ENCODE peak calls at places on chromosome 5, in seven cellular contexts. Z, H, D, J, K, O and N are unnamed samples.

GRCh38 chr5:130017173-130017572 is 112.9 kb downstream of the CHSY3 start:
- DNase-seq in D (no peak), K (no peak), J (no peak), Z (no peak), O (no peak), H (no peak), N (no peak)

GRCh38 chr5:92518318-92518913 is 1062.6 kb downstream of the NR2F1-AS1 start:
- DNase-seq in J (no peak), H (peak; percentile 66), K (peak; percentile 62), D (no peak), Z (peak; percentile 60), O (no peak), N (peak; percentile 43)

GRCh38 chr5:43839218-43839617 is 236.2 kb downstream of the NNT start:
- DNase-seq in O (peak; percentile 60), Z (peak; percentile 27), H (peak; percentile 60), K (peak; percentile 40), D (no peak), J (no peak), N (no peak)

GRCh38 chr5:149355688-149356087 is 2.2 kb upstream of the PCYOX1L start:
- DNase-seq in H (no peak), J (no peak), D (no peak), K (peak; percentile 52), Z (no peak), O (no peak), N (no peak)

GRCh38 chr5:77645158-77645994 is 6.9 kb upstream of the OTP start:
- DNase-seq in J (peak; percentile 50), D (peak; percentile 47), H (no peak), Z (no peak), K (no peak), O (no peak), N (no peak)

GRCh38 chr5:149785341-149785740 is 55.2 kb downstream of the PPARGC1B start:
- DNase-seq in O (no peak), H (no peak), J (no peak), K (no peak), D (no peak), Z (no peak), N (no peak)

GRCh38 chr5:76106149-76106548 is 23.0 kb downstream of the SV2C start:
- DNase-seq in H (no peak), J (no peak), O (no peak), K (no peak), D (no peak), Z (no peak), N (no peak)

GRCh38 chr5:18090177-18090576 is 455.9 kb downstream of the TAF11L14 start:
- DNase-seq in D (no peak), K (no peak), H (no peak), O (no peak), J (no peak), Z (no peak), N (no peak)

GRCh38 chr5:132496631-132497487 is 6.3 kb upstream of the IRF1 start:
- DNase-seq in K (peak; percentile 74), O (no peak), D (peak; percentile 92), H (peak; percentile 94), Z (peak; percentile 93), J (peak; percentile 91), N (no peak)

GRCh38 chr5:157592594-157592993 is 17.0 kb upstream of the ADAM19 start:
- DNase-seq in D (no peak), O (no peak), Z (no peak), K (no peak), J (no peak), H (no peak), N (no peak)

GRCh38 chr5:36090033-36090432 is 23.4 kb upstream of the UGT3A2 start:
- DNase-seq in K (peak; percentile 21), D (no peak), O (no peak), H (peak; percentile 21), J (peak; percentile 16), Z (peak; percentile 31), N (no peak)
- TF ChIP-seq CTCF in K (peak; percentile 21), D (no peak), O (peak; percentile 49), H (peak; percentile 54), J (peak; percentile 40), Z (peak; percentile 49), N (peak; percentile 59)

GRCh38 chr5:107705390-107706014 is 34.8 kb upstream of the EFNA5 start:
- DNase-seq in J (no peak), H (no peak), K (peak; percentile 69), Z (no peak), O (peak; percentile 12), D (no peak), N (peak; percentile 3)
- H3K4me3 ChIP-seq in J (no peak overlapping the region), H (no peak overlapping the region), K (no peak overlapping the region), Z (no peak overlapping the region), O (no peak overlapping the region), D (no peak overlapping the region), N (no peak overlapping the region)

DNA sequence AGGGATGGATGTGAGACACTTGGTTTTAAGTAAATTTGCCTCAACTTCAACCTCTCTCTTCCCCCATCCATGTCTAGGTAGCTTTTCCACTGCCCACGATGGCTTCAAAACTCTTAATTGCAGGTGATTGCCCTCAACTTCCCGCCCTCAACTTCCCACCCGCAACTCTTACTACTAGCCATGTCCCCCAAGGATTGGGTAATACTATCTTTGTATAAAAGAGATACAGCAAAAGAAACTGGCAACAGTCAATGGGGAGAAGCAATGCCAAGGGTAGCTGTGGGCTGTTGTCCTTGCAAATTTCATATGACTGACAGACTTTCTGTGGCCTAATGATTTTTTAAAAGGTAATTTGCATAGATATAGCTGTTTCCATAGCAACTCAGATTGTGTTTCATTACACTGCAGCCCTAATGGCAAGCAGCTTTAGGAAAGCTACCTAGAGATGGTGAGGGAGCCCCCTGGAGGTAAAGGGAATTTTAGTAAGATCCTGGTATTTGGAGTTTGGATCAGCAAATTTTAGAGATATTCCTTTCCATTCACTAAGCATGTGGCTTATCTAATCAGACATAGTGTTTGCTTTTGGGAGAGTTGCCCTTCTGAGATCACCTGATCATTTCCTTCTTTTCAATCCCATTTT is 421.5 kb upstream of the DAP start:
- DNase-seq in Z (peak; percentile 52), J (peak; percentile 19), O (peak; percentile 2), D (no peak), H (peak; percentile 26), K (no peak), N (no peak)
- TF ChIP-seq CTCF in Z (peak; percentile 59), J (peak; percentile 71), O (peak; percentile 50), D (no peak), H (peak; percentile 42), K (peak; percentile 10), N (peak; percentile 80)

GRCh38 chr5:1280177-1281037 is 14.5 kb downstream of the TERT start:
- DNase-seq in J (no peak), O (no peak), H (no peak), D (no peak), Z (no peak), K (no peak), N (no peak)
- H3K4me3 ChIP-seq in J (no peak overlapping the region), O (no peak overlapping the region), H (no peak overlapping the region), D (no peak overlapping the region), Z (no peak overlapping the region), K (no peak overlapping the region), N (no peak overlapping the region)

GRCh38 chr5:61139094-61139873 is 23.0 kb downstream of the SMIM15 start:
- DNase-seq in Z (no peak), K (no peak), H (peak; percentile 5), D (no peak), J (no peak), O (no peak), N (no peak)
- TF ChIP-seq CTCF in Z (peak; percentile 51), K (peak; percentile 42), H (peak; percentile 48), D (no peak), J (peak; percentile 44), O (peak; percentile 23), N (peak; percentile 50)

DNA sequence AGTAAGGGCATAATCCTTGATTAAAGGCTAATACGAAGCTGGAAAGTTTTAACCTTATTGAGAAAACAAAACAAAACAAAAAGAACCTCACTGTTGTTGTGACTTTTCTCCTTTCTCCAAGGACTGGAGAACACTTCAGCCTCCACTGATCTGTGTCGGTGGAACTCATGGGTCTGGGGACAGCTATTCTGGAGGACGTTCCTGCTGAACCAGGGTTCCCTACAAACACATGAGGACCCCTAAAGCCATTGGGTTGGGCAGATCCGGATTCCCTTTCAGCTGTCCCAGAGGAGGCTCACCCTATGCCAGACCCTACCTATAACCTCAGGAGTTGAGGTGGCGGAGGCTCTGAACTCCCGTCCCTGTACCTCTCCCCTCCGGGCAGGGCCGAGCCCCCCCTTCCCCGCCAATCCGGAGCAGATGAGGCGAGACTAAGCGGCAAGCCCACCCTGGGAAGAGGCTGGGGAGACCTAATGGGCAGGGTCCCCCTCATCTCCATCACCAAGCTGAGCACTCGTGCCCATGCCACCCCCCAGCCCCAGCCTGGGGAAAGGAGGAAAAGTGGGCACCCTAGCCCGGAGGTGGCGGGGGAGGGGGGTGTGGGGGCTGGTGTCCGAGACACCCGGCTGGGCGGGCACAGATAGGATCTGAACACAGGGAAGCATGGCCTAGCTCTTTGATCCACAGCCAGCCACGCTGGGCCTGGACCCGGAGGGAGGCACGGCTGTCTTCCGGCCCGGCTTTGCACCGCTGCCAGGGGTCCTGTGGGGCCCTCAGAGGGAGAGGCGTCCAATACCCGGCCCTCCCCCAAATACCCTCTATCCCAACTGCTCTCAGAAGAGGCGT is 1.5 kb upstream of the TCF7 start:
- DNase-seq in O (no peak), J (no peak), Z (no peak), K (no peak), D (no peak), H (no peak), N (no peak)
- H3K4me3 ChIP-seq in O (no peak overlapping the region), J (no peak overlapping the region), Z (no peak overlapping the region), K (no peak overlapping the region), D (peak overlapping the region; percentile 56), H (no peak overlapping the region), N (no peak overlapping the region)

DNA sequence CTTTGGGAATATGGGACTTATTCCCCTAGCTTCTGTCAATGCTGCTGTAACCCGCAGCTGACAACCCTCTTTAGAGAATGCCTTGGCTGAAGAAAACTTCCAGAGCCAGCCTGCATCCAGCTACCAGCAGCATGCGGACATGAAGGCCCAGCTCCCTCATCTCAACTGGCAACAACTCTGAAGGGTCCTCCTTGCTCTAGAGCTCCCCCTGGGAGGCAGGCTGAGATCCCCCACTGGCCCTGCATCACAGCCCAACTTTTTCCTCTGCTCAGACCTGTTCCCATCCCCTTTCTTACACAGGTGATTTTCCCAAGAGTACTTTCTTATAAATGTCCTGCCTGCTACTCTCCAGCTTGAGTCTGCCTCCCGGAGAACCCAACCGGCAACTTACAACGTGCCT is 18.7 kb upstream of the WNT8A start:
- DNase-seq in O (no peak), K (no peak), J (no peak), Z (no peak), H (peak; percentile 13), D (no peak), N (no peak)
- TF ChIP-seq CTCF in O (peak; percentile 22), K (no peak), J (no peak), Z (peak; percentile 38), H (peak; percentile 32), D (no peak), N (peak; percentile 42)

GRCh38 chr5:116827078-116827477 is 252.5 kb upstream of the SEMA6A start:
- DNase-seq in J (no peak), H (no peak), O (no peak), K (no peak), Z (no peak), D (no peak), N (no peak)
- H3K4me3 ChIP-seq in J (no peak overlapping the region), H (no peak overlapping the region), O (no peak overlapping the region), K (no peak overlapping the region), Z (no peak overlapping the region), D (no peak overlapping the region), N (no peak overlapping the region)